ENCODE peak calls at places on chromosomes 4 and X, in four cellular contexts. R is dermis blood vessel endothelial cell, F is DMS153, N is GM12865. P is an unnamed sample.

GRCh38 chrX:15151267-15152196 is 118.4 kb downstream of the ASB9 start:
- DNase-seq in R (peak), F (no peak), N (peak), P (no peak)

GRCh38 chrX:8879750-8880149 is 78.6 kb upstream of the FAM9A start:
- DNase-seq in R (peak), F (no peak), N (peak), P (no peak)

GRCh38 chr4:65170768-65171514 is 499.3 kb downstream of the EPHA5 start:
- DNase-seq in R (no peak), F (no peak), N (no peak), P (no peak)

GRCh38 chr4:46386570-46386969 is 3.4 kb downstream of the GABRA2 start:
- DNase-seq in R (no peak), F (no peak), N (no peak), P (no peak)

GRCh38 chr4:53233396-53233795 is 132.5 kb downstream of the SCFD2 start:
- DNase-seq in R (no peak), F (no peak), N (no peak), P (no peak)

GRCh38 chrX:51608766-51609165 is 9.9 kb downstream of the CENPVL3 start:
- DNase-seq in R (no peak), F (no peak), N (no peak), P (no peak)

GRCh38 chr4:77434299-77435092 is 171.1 kb upstream of the CXCL13 start:
- DNase-seq in R (no peak), F (no peak), N (no peak), P (no peak)

GRCh38 chrX:54808109-54808604 is 612 bp downstream of the MAGED2 start:
- DNase-seq in R (no peak), F (peak), N (no peak), P (no peak)

GRCh38 chr4:10063544-10064300 is 42.4 kb upstream of the SLC2A9 start:
- DNase-seq in R (peak), F (peak), N (no peak), P (no peak)

GRCh38 chrX:19683817-19684216 is 168.5 kb upstream of the MAP3K15 start:
- DNase-seq in R (no peak), F (no peak), N (no peak), P (no peak)

GRCh38 chrX:115679460-115679859 is 118.5 kb downstream of the PLS3 start:
- DNase-seq in R (peak), F (no peak), N (peak), P (no peak)

GRCh38 chr4:177108708-177109107 is 201.0 kb upstream of the NEIL3 start:
- DNase-seq in R (peak), F (no peak), N (no peak), P (no peak)

GRCh38 chrX:33605997-33606396 is 394.6 kb upstream of the DMD start:
- DNase-seq in R (no peak), F (no peak), N (no peak), P (no peak)

GRCh38 chr4:121108557-121108956 is 36.2 kb upstream of the NDNF start:
- DNase-seq in R (no peak), F (peak), N (no peak), P (no peak)

GRCh38 chr4:22515145-22515887 is 550 bp downstream of the ADGRA3 start:
- DNase-seq in R (peak), F (no peak), N (peak), P (peak)

GRCh38 chr4:111535792-111536191 is 609.5 kb upstream of the FAM241A start:
- DNase-seq in R (no peak), F (no peak), N (no peak), P (no peak)

GRCh38 chrX:107324493-107325310 is 118.3 kb downstream of the DNAAF6 start:
- DNase-seq in R (peak), F (no peak), N (peak), P (no peak)

GRCh38 chr4:39563448-39563847 is 36.2 kb upstream of the UGDH start:
- DNase-seq in R (no peak), F (no peak), N (no peak), P (no peak)

GRCh38 chrX:64975491-64975890 is 759 bp downstream of the ZC4H2 start:
- DNase-seq in R (peak), F (no peak), N (peak), P (no peak)

GRCh38 chrX:30275498-30275897 is 28.6 kb downstream of the MAGEB1 start:
- DNase-seq in R (peak), F (no peak), N (no peak), P (no peak)

GRCh38 chr4:73315091-73315490 is 56.5 kb upstream of the ANKRD17 start:
- DNase-seq in R (no peak), F (no peak), N (no peak), P (no peak)

GRCh38 chr4:161132715-161133425 is 1030.9 kb downstream of the FSTL5 start:
- DNase-seq in R (no peak), F (no peak), N (no peak), P (no peak)

GRCh38 chr4:188297873-188298272 is 158.6 kb downstream of the TRIML1 start:
- DNase-seq in R (no peak), F (no peak), N (no peak), P (no peak)

GRCh38 chr4:74805601-74806000 is 11.3 kb upstream of the BTC start:
- DNase-seq in R (no peak), F (no peak), N (no peak), P (no peak)

GRCh38 chr4:71231753-71232420 is 106.9 kb upstream of the SLC4A4 start:
- DNase-seq in R (no peak), F (no peak), N (no peak), P (no peak)

GRCh38 chr4:168304744-168305459 is 13.7 kb downstream of the DDX60 start:
- DNase-seq in R (no peak), F (peak), N (no peak), P (no peak)

GRCh38 chrX:154478728-154479622 is at the start of gene LAGE3:
- DNase-seq in R (peak), F (peak), N (peak), P (peak)

GRCh38 chr4:105206214-105206613 is 59.5 kb downstream of the TET2 start:
- DNase-seq in R (no peak), F (no peak), N (no peak), P (no peak)

GRCh38 chr4:67366341-67366861 is 178.9 kb downstream of the CENPC start:
- DNase-seq in R (no peak), F (no peak), N (no peak), P (no peak)

GRCh38 chr4:150280081-150280950 is 202.1 kb downstream of the DCLK2 start:
- DNase-seq in R (peak), F (no peak), N (no peak), P (no peak)

GRCh38 chrX:130014356-130014755 is 31.9 kb downstream of the BCORL1 start:
- DNase-seq in R (no peak), F (no peak), N (no peak), P (no peak)

GRCh38 chrX:129510331-129510730 is 13.0 kb downstream of the SMARCA1 start:
- DNase-seq in R (no peak), F (no peak), N (no peak), P (no peak)

GRCh38 chrX:110847334-110847733 is 51.7 kb upstream of the CHRDL1 start:
- DNase-seq in R (peak), F (peak), N (peak), P (no peak)

GRCh38 chrX:119004920-119005524 is 30.6 kb downstream of the LONRF3 start:
- DNase-seq in R (peak), F (peak), N (peak), P (no peak)